ENCODE peak calls at places on chromosomes 7 and 10, in six cellular contexts. T is HepG2, X is GM12878, G is SK-N-SH, E is H1, A is K562. O is an unnamed sample.

GRCh38 chr10:73039635-73040034 is 57.0 kb downstream of the P4HA1 start:
- DNase-seq in T (no peak), X (no peak), G (no peak), E (no peak), A (no peak), O (no peak)

GRCh38 chr7:70215491-70215890 is 617.2 kb downstream of the AUTS2 start:
- DNase-seq in T (no peak), X (no peak), G (no peak), E (no peak), A (no peak), O (no peak)

GRCh38 chr10:45593938-45594275 is 78.7 kb downstream of the ZFAND4 start:
- DNase-seq in T (no peak), X (no peak), G (no peak), E (no peak), A (no peak), O (no peak)

GRCh38 chr10:100038561-100039071 is 28.9 kb upstream of the DNMBP start:
- DNase-seq in T (peak; percentile 77), X (no peak), G (no peak), E (no peak), A (no peak), O (no peak)

GRCh38 chr7:11749629-11750028 is 82.4 kb downstream of the THSD7A start:
- DNase-seq in T (no peak), X (no peak), G (no peak), E (no peak), A (no peak), O (no peak)

GRCh38 chr10:22805304-22805703 is 90.9 kb upstream of the PIP4K2A start:
- DNase-seq in T (peak; percentile 19), X (no peak), G (peak; percentile 35), E (no peak), A (no peak), O (no peak)

GRCh38 chr7:155591055-155591750 is 44.8 kb upstream of the CNPY1 start:
- DNase-seq in T (no peak), X (no peak), G (no peak), E (no peak), A (peak; percentile 54), O (peak; percentile 33)

GRCh38 chr7:151793991-151794507 is 82.9 kb downstream of the PRKAG2 start:
- DNase-seq in T (no peak), X (no peak), G (no peak), E (no peak), A (no peak), O (no peak)

GRCh38 chr7:143055754-143056153 is 3.6 kb downstream of the OR6V1 start:
- DNase-seq in T (no peak), X (no peak), G (no peak), E (no peak), A (no peak), O (no peak)

GRCh38 chr10:4083509-4084003 is 298.5 kb upstream of the KLF6 start:
- DNase-seq in T (no peak), X (no peak), G (peak; percentile 61), E (no peak), A (no peak), O (no peak)
- TF ChIP-seq CHD2 in T (no peak), X (no peak), G (peak; percentile 93), E (no peak), A (no peak), O (no peak)

GRCh38 chr7:37431413-37431812 is 17.3 kb downstream of the ELMO1 start:
- DNase-seq in T (no peak), X (no peak), G (no peak), E (no peak), A (no peak), O (no peak)

GRCh38 chr7:37430644-37431043 is 18.0 kb downstream of the ELMO1 start:
- DNase-seq in T (no peak), X (no peak), G (no peak), E (no peak), A (no peak), O (no peak)

GRCh38 chr7:37430126-37430525 is 18.5 kb downstream of the ELMO1 start:
- DNase-seq in T (no peak), X (no peak), G (no peak), E (no peak), A (no peak), O (no peak)

GRCh38 chr7:37433166-37433565 is 15.5 kb downstream of the ELMO1 start:
- DNase-seq in T (no peak), X (no peak), G (no peak), E (no peak), A (no peak), O (no peak)

GRCh38 chr7:37432240-37432917 is 16.3 kb downstream of the ELMO1 start:
- DNase-seq in T (no peak), X (no peak), G (no peak), E (no peak), A (no peak), O (no peak)
- TF ChIP-seq CHD2 in T (no peak), X (no peak), G (no peak), E (no peak), A (no peak), O (no peak)

GRCh38 chr7:82741493-82741892 is 297.9 kb upstream of the CACNA2D1 start:
- DNase-seq in T (no peak), X (no peak), G (no peak), E (no peak), A (no peak), O (no peak)
- TF ChIP-seq CHD2 in T (no peak), X (no peak), G (no peak), E (no peak), A (no peak), O (no peak)

GRCh38 chr7:2920041-2920440 is 75.9 kb upstream of the GNA12 start:
- DNase-seq in T (no peak), X (no peak), G (no peak), E (no peak), A (no peak), O (no peak)

GRCh38 chr7:2920956-2921708 is 77.0 kb upstream of the GNA12 start:
- DNase-seq in T (no peak), X (no peak), G (peak; percentile 74), E (no peak), A (peak; percentile 17), O (no peak)

GRCh38 chr7:2918406-2918805 is 74.3 kb upstream of the GNA12 start:
- DNase-seq in T (no peak), X (no peak), G (no peak), E (no peak), A (no peak), O (no peak)

GRCh38 chr7:2921748-2922147 is 77.6 kb upstream of the GNA12 start:
- DNase-seq in T (peak; percentile 14), X (no peak), G (peak; percentile 82), E (peak; percentile 80), A (no peak), O (peak; percentile 25)

GRCh38 chr7:2919256-2919655 is 75.1 kb upstream of the GNA12 start:
- DNase-seq in T (no peak), X (no peak), G (no peak), E (no peak), A (no peak), O (no peak)
- TF ChIP-seq CHD2 in T (no peak), X (no peak), G (no peak), E (no peak), A (no peak), O (no peak)

GRCh38 chr10:48502791-48503190 is 102.1 kb downstream of the ARHGAP22 start:
- DNase-seq in T (no peak), X (no peak), G (no peak), E (peak; percentile 33), A (no peak), O (no peak)

GRCh38 chr10:48503293-48503911 is 101.5 kb downstream of the ARHGAP22 start:
- DNase-seq in T (no peak), X (no peak), G (no peak), E (peak; percentile 36), A (no peak), O (no peak)

GRCh38 chr10:48504141-48504885 is 100.6 kb downstream of the ARHGAP22 start:
- DNase-seq in T (no peak), X (no peak), G (no peak), E (peak; percentile 34), A (peak; percentile 54), O (no peak)

GRCh38 chr10:48501226-48501625 is 103.6 kb downstream of the ARHGAP22 start:
- DNase-seq in T (no peak), X (no peak), G (no peak), E (no peak), A (no peak), O (no peak)

GRCh38 chr10:48501806-48502771 is 102.8 kb downstream of the ARHGAP22 start:
- DNase-seq in T (no peak), X (peak; percentile 40), G (no peak), E (peak; percentile 39), A (no peak), O (no peak)
- TF ChIP-seq CHD2 in T (no peak), X (no peak), G (no peak), E (no peak), A (no peak), O (no peak)

GRCh38 chr7:50196719-50197118 is 103.7 kb upstream of the ZPBP start:
- DNase-seq in T (peak; percentile 4), X (no peak), G (no peak), E (no peak), A (no peak), O (no peak)

GRCh38 chr7:50199824-50200223 is 104.7 kb upstream of the IKZF1 start:
- DNase-seq in T (no peak), X (no peak), G (no peak), E (no peak), A (no peak), O (no peak)

GRCh38 chr7:50203521-50203920 is 101.0 kb upstream of the IKZF1 start:
- DNase-seq in T (no peak), X (no peak), G (no peak), E (no peak), A (no peak), O (no peak)

GRCh38 chr7:50202052-50202555 is 102.4 kb upstream of the IKZF1 start:
- DNase-seq in T (peak; percentile 76), X (no peak), G (no peak), E (no peak), A (no peak), O (no peak)

DNA sequence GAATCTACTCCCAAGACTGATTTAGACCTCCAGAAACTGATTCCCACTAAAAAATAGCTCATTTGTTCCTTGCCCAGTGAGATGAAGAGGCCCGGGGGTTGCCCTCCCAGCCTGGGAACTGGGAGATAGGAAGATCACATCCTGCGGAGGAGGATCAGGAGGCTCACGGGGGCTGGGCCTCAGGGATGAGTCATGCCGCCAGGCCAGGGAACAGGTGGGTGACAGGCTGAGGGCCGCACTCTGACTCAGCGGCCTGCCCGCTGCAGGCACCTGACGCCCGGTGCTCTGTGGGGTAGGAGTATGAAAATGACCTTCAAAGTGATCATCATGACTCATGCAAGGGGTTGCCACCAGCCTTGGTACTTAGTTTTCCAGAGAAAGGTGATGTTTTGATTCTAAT is 104.5 kb upstream of the ZPBP start:
- DNase-seq in T (peak; percentile 58), X (peak; percentile 54), G (no peak), E (peak; percentile 55), A (peak; percentile 94), O (no peak)
- TF ChIP-seq CHD2 in T (no peak), X (no peak), G (no peak), E (no peak), A (no peak), O (no peak)

DNA sequence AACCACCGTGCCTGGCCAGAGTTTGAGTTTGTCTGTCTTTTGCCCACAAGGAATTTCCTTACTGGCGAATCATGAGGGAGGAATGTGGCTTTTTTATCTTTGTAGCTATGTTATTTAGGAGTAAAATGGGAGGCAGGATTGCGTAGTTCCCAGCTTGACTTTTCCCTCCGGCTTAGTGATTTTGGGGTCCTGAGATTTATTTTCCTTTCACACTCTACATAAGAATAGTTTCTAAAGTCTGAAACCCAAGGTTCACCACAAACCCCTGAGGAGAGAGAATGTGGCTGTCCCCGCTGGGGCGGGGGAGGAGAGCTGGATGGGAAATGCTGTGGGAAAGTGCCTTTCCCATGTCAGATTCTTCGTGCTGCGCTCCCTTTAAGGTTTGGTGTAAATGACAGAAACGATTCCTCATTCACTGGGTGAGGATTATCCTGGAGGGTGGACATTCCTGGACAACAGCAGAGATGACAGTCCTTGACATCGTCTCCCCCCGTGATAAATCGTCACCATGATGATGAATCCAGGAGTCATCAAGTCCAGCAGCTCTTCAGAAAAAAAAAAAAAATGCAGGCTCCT is 233.3 kb downstream of the CCDC3 start:
- DNase-seq in T (no peak), X (no peak), G (no peak), E (peak; percentile 50), A (no peak), O (no peak)
- TF ChIP-seq CHD2 in T (no peak), X (no peak), G (no peak), E (no peak), A (no peak), O (no peak)